ENCODE peak calls at places on chromosomes 11 and 22, in ten cellular contexts. T is left ventricle myocardium inferior; L is HT1080; W is fibroblast of mammary gland; U is RPMI8226; O is lower lobe of right lung; I is cardiac septum; M is naive thymus-derived CD8-positive, alpha-beta T cell; N is NCI-H446 treated with DMSO at 0.1 percent for 48 hours; Y is activated naive CD8-positive, alpha-beta T cell treated with anti-CD3 and anti-CD28 coated beads, Interleukin-2, amount 50 U/mL, for 16 hours. H is an unnamed sample.

GRCh38 chr22:48660104-48660794 is 1167.4 kb downstream of the BRD1 start:
- DNase-seq in T (no peak), L (no peak), W (no peak), U (no peak), O (no peak), I (no peak), M (no peak), N (no peak), Y (no peak), H (no peak)

GRCh38 chr11:1454576-1454975 is 32.0 kb downstream of the MOB2 start:
- DNase-seq in T (no peak), L (no peak), W (no peak), U (no peak), O (no peak), I (no peak), M (no peak), N (no peak), Y (no peak), H (no peak)

GRCh38 chr11:26944866-26945664 is 48.8 kb upstream of the FIBIN start:
- DNase-seq in T (no peak), L (no peak), W (peak; percentile 97), U (no peak), O (no peak), I (no peak), M (no peak), N (peak; percentile 41), Y (no peak), H (no peak)

GRCh38 chr11:117374316-117374715 is 46.7 kb downstream of the CEP164 start:
- DNase-seq in T (no peak), L (no peak), W (no peak), U (no peak), O (no peak), I (peak; percentile 27), M (no peak), N (no peak), Y (no peak), H (no peak)

GRCh38 chr11:130475426-130476053 is 27.1 kb downstream of the ADAMTS15 start:
- DNase-seq in T (no peak), L (no peak), W (no peak), U (no peak), O (no peak), I (no peak), M (no peak), N (no peak), Y (no peak), H (no peak)

GRCh38 chr22:44157916-44158618 is 22.7 kb upstream of the PARVG start:
- DNase-seq in T (no peak), L (no peak), W (no peak), U (no peak), O (no peak), I (no peak), M (no peak), N (no peak), Y (no peak), H (no peak)

GRCh38 chr11:35391922-35392813 is 27.2 kb downstream of the SLC1A2 start:
- DNase-seq in T (peak; percentile 75), L (peak; percentile 74), W (peak; percentile 80), U (peak; percentile 60), O (peak; percentile 84), I (peak; percentile 91), M (peak; percentile 76), N (peak; percentile 68), Y (peak; percentile 77), H (peak; percentile 78)

GRCh38 chr22:50014053-50014501 is 1.5 kb upstream of the IL17REL start:
- DNase-seq in T (peak; percentile 9), L (no peak), W (no peak), U (no peak), O (peak; percentile 39), I (peak; percentile 29), M (no peak), N (no peak), Y (no peak), H (no peak)

GRCh38 chr11:22797081-22797480 is 32.5 kb downstream of the SVIP start:
- DNase-seq in T (no peak), L (no peak), W (no peak), U (no peak), O (no peak), I (no peak), M (no peak), N (no peak), Y (no peak), H (no peak)

GRCh38 chr22:38505595-38506117 is 455 bp downstream of the DDX17 start:
- DNase-seq in T (peak; percentile 85), L (peak; percentile 24), W (peak; percentile 49), U (peak; percentile 72), O (peak; percentile 83), I (peak; percentile 90), M (peak; percentile 49), N (peak; percentile 37), Y (peak; percentile 24), H (peak; percentile 59)

GRCh38 chr11:959608-960007 is 33.9 kb downstream of the AP2A2 start:
- DNase-seq in T (no peak), L (no peak), W (no peak), U (no peak), O (no peak), I (no peak), M (no peak), N (no peak), Y (no peak), H (no peak)

GRCh38 chr22:45125198-45125597 is 38.5 kb upstream of the NUP50 start:
- DNase-seq in T (no peak), L (peak; percentile 6), W (peak; percentile 85), U (no peak), O (no peak), I (no peak), M (no peak), N (no peak), Y (no peak), H (no peak)

GRCh38 chr11:44469412-44469811 is 96.1 kb upstream of the CD82 start:
- DNase-seq in T (no peak), L (no peak), W (no peak), U (no peak), O (no peak), I (no peak), M (no peak), N (no peak), Y (no peak), H (no peak)

GRCh38 chr11:130070829-130071205 is 1.1 kb downstream of the APLP2 start:
- DNase-seq in T (no peak), L (no peak), W (no peak), U (no peak), O (peak; percentile 74), I (peak; percentile 78), M (no peak), N (no peak), Y (no peak), H (no peak)

GRCh38 chr22:48894064-48894671 is 933.5 kb downstream of the BRD1 start:
- DNase-seq in T (no peak), L (no peak), W (no peak), U (peak; percentile 65), O (no peak), I (no peak), M (no peak), N (no peak), Y (no peak), H (peak; percentile 5)

H was measured in A549.